ENCODE peak calls at places on chromosomes 7 and 10, in nine cellular contexts. O is IMR-90, J is fibroblast of lung, F is keratinocyte, X is HepG2, U is Karpas-422, Z is GM23248, M is osteoblast, L is neuronal stem cell. E is an unnamed sample.

GRCh38 chr10:76649723-76650127 is 987.9 kb downstream of the KCNMA1 start:
- DNase-seq in L (no peak), U (no peak), X (no peak), O (peak; percentile 62), F (no peak), Z (peak; percentile 86), M (peak; percentile 79), J (peak; percentile 75), E (no peak)

GRCh38 chr7:132141109-132141508 is 435.2 kb downstream of the PLXNA4 start:
- DNase-seq in J (peak; percentile 26), Z (peak; percentile 78), L (no peak), F (no peak), M (peak; percentile 86), U (no peak), X (no peak), O (no peak), E (no peak)

GRCh38 chr10:28858641-28859040 is 181.3 kb downstream of the BAMBI start:
- DNase-seq in F (no peak), L (no peak), Z (no peak), M (no peak), U (no peak), J (no peak), O (no peak), X (no peak), E (no peak)

GRCh38 chr10:3126741-3127342 is 45.7 kb downstream of the PITRM1 start:
- DNase-seq in L (no peak), F (peak; percentile 23), U (no peak), O (no peak), J (peak; percentile 16), M (peak; percentile 73), X (no peak), Z (no peak), E (no peak)

GRCh38 chr10:102675887-102676616 is 31.8 kb downstream of the TRIM8 start:
- DNase-seq in J (peak; percentile 98), O (peak; percentile 98), U (no peak), M (peak; percentile 85), X (peak; percentile 79), Z (peak; percentile 72), L (peak; percentile 40), F (no peak), E (no peak)

GRCh38 chr10:97124211-97124610 is 61.5 kb downstream of the SLIT1 start:
- DNase-seq in O (no peak), X (no peak), U (no peak), Z (no peak), J (no peak), M (no peak), F (no peak), L (no peak), E (no peak)

GRCh38 chr7:8185907-8186306 is 76.1 kb downstream of the ICA1 start:
- DNase-seq in U (peak; percentile 46), X (no peak), O (no peak), Z (no peak), J (no peak), M (no peak), L (no peak), F (no peak), E (no peak)

GRCh38 chr10:133121479-133121878 is 33.8 kb downstream of the ADGRA1 start:
- DNase-seq in U (no peak), M (peak; percentile 29), X (no peak), J (no peak), Z (no peak), F (no peak), O (no peak), L (no peak), E (no peak)

GRCh38 chr7:91569702-91570457 is 305.6 kb downstream of the FZD1 start:
- DNase-seq in X (no peak), J (peak; percentile 65), L (no peak), F (no peak), U (no peak), O (no peak), Z (peak; percentile 39), M (no peak), E (peak; percentile 13)

GRCh38 chr7:119397156-119397555 is 875.8 kb upstream of the KCND2 start:
- DNase-seq in J (no peak), O (no peak), U (no peak), M (no peak), L (no peak), X (no peak), F (no peak), Z (no peak), E (no peak)
- H2AFZ ChIP-seq in J (no peak overlapping the region), O (no peak overlapping the region), U (no peak overlapping the region), M (no peak overlapping the region), L (no peak overlapping the region), X (no peak overlapping the region), F (no peak overlapping the region), Z (no peak overlapping the region), E (no peak overlapping the region)

DNA sequence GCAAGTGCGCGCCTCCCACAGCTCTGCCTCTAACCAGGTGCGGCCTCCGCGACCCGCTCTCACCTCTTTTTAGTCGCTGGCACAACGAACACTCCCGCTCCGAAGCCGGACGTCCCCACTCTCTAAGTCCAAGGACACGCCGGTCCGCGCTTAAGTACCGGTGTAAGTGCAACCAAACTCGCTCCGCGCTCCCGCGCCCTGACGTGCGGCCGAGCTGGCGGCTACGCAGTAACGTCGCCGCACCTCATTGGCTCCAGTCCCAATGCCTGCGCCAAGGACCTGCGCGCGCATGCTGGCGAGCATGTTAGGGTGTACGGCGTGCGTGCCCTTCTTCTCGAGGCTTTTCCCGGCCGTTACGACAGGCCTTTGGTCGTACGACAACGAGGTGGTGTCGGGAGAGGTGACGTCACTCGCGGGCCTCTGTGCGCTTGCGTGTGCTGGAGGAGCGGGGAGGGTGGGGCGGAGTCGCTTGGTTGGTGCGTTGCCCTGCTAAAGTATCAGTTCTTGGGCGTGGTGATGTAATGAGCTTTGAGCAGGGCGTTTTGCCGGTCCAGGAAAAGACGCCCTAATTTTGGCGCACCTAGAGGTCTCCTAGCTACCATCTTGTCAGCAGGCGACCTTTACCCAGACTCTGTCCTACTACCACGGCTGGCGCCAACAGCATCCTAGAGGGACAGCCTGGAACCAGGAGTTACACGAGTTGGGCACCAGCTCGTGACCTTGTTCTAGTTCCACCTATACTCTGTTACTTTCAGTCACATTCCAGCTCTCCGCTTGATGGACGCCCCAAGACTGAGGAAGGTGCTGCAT is at the start of gene CYCS:
- DNase-seq in U (peak; percentile 100), L (peak; percentile 100), O (peak; percentile 100), J (peak; percentile 100), M (peak; percentile 94), Z (peak; percentile 100), X (peak; percentile 98), F (peak; percentile 99), E (peak; percentile 100)
- H2AFZ ChIP-seq in U (peak within 1 kb of the TSS; percentile 96), L (peak within 1 kb of the TSS; percentile 88), O (peak within 1 kb of the TSS; percentile 97), J (peak within 1 kb of the TSS; percentile 99), M (peak within 1 kb of the TSS; percentile 96), Z (peak within 1 kb of the TSS; percentile 99), X (peak within 1 kb of the TSS; percentile 96), F (peak within 1 kb of the TSS; percentile 100), E (peak within 1 kb of the TSS; percentile 40)

GRCh38 chr7:89003619-89003956 is 208.1 kb upstream of the TEX47 start:
- DNase-seq in M (no peak), X (no peak), L (no peak), F (no peak), J (no peak), Z (no peak), O (no peak), U (no peak), E (no peak)

GRCh38 chr7:89001306-89001705 is 205.8 kb upstream of the TEX47 start:
- DNase-seq in J (no peak), U (no peak), Z (no peak), O (no peak), F (no peak), X (no peak), L (no peak), M (no peak), E (no peak)

DNA sequence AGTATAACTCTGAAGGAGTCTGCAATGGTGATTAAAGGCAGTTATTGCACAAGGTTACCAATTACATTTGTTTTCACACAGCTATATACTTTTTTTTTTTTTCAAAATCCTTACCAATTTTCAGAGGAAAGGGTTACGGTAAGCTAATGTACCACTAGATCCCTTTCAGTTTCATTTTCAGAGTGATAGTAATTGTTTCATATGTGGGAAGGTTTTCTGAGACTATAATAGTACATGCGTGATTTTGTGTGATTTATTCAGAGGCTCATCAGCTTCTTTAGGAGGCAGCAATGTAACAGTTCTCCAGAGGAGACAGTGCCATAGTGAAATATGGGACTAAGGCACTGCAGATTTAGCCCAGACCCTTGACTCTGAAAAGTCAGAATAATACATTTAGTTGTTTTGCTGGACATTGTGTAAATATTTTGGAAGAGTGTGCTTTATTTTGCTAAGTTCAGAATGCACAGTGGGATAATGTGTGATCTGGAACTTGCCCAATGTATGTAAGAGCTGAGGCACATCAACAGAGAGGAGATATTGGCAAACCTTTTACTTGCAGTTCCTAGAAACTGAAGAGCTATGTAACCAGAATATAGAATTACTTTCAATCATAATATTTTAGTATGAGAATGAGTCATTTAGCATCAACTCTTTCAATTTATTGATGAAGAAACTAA is 207.5 kb upstream of the TEX47 start:
- DNase-seq in L (no peak), O (no peak), X (no peak), Z (peak; percentile 0), J (no peak), U (no peak), F (no peak), M (no peak), E (no peak)
- H2AFZ ChIP-seq in L (peak overlapping the region; percentile 42), O (no peak overlapping the region), X (no peak overlapping the region), Z (no peak overlapping the region), J (no peak overlapping the region), U (no peak overlapping the region), F (no peak overlapping the region), M (no peak overlapping the region), E (no peak overlapping the region)

GRCh38 chr7:3370068-3370704 is 69.1 kb downstream of the SDK1 start:
- DNase-seq in Z (no peak), F (no peak), M (no peak), X (no peak), O (no peak), J (no peak), U (no peak), L (no peak), E (no peak)
- H2AFZ ChIP-seq in Z (no peak overlapping the region), F (no peak overlapping the region), M (no peak overlapping the region), X (no peak overlapping the region), O (no peak overlapping the region), J (no peak overlapping the region), U (no peak overlapping the region), L (peak overlapping the region; percentile 12), E (no peak overlapping the region)

E was measured in GM23338.